ENCODE peak calls at places on chromosomes 6 and 20, in six cellular contexts. T is uterus, Z is H1, X is GM23248, G is IMR-90, J is heart left ventricle. H is an unnamed sample. For H3K4me1, the result is how much of the 10 kb centered on the place peaks cover.

GRCh38 chr20:17281478-17281877 is 54.6 kb downstream of the PCSK2 start:
- DNase-seq in T (no peak), Z (peak), X (peak), G (peak), J (no peak), H (no peak)

GRCh38 chr6:158538741-158539140 is 21.1 kb upstream of the TMEM181 start:
- DNase-seq in T (no peak), Z (no peak), X (no peak), G (no peak), J (no peak), H (no peak)

GRCh38 chr20:22949710-22950109 is 85.4 kb upstream of the SSTR4 start:
- DNase-seq in T (no peak), Z (no peak), X (no peak), G (no peak), J (no peak), H (no peak)

GRCh38 chr6:89984926-89985743 is 90.9 kb downstream of the GJA10 start:
- DNase-seq in T (no peak), Z (no peak), X (peak), G (peak), J (peak), H (no peak)

GRCh38 chr6:119676971-119677370 is 327.4 kb upstream of the MAN1A1 start:
- DNase-seq in T (no peak), Z (no peak), X (no peak), G (peak), J (no peak), H (no peak)

GRCh38 chr6:105310371-105310770 is 92.5 kb downstream of the PREP start:
- DNase-seq in T (no peak), Z (no peak), X (no peak), G (no peak), J (no peak), H (no peak)

GRCh38 chr6:13421425-13422057 is 65.9 kb downstream of the GFOD1 start:
- DNase-seq in T (no peak), Z (no peak), X (no peak), G (no peak), J (peak), H (no peak)

GRCh38 chr6:82270791-82271392 is 23.3 kb upstream of the IBTK start:
- DNase-seq in T (no peak), Z (no peak), X (peak), G (peak), J (no peak), H (no peak)

GRCh38 chr6:169097336-169098052 is 156.2 kb downstream of the THBS2 start:
- DNase-seq in T (no peak), Z (no peak), X (peak), G (peak), J (no peak), H (no peak)

GRCh38 chr6:100464910-100465700 is at the start of gene SIM1:
- DNase-seq in T (no peak), Z (peak), X (peak), G (peak), J (peak), H (peak)

GRCh38 chr6:108564178-108564577 is 3.5 kb downstream of the FOXO3 start:
- DNase-seq in T (no peak), Z (no peak), X (peak), G (peak), J (no peak), H (no peak)

GRCh38 chr6:148874698-148875293 is 128.0 kb downstream of the UST start:
- DNase-seq in T (no peak), Z (no peak), X (peak), G (no peak), J (peak), H (no peak)

GRCh38 chr6:90537027-90537426 is 49.8 kb downstream of the MAP3K7 start:
- DNase-seq in T (no peak), Z (no peak), X (peak), G (peak), J (no peak), H (no peak)

GRCh38 chr20:19026121-19026878 is 186.1 kb upstream of the SLC24A3 start:
- DNase-seq in T (peak), Z (peak), X (peak), G (no peak), J (peak), H (no peak)

GRCh38 chr6:94349227-94349626 is 929.9 kb upstream of the EPHA7 start:
- DNase-seq in T (no peak), Z (no peak), X (no peak), G (no peak), J (no peak), H (no peak)

GRCh38 chr6:16286151-16286522 is 47.8 kb downstream of the GMPR start:
- DNase-seq in T (peak), Z (peak), X (peak), G (peak), J (no peak), H (no peak)

GRCh38 chr20:56091635-56092180 is 86.4 kb upstream of the CBLN4 start:
- DNase-seq in T (no peak), Z (no peak), X (no peak), G (no peak), J (no peak), H (no peak)

GRCh38 chr6:16206595-16207037 is 31.8 kb upstream of the GMPR start:
- DNase-seq in T (peak), Z (peak), X (peak), G (peak), J (peak), H (no peak)

GRCh38 chr6:97215157-97215769 is 67.8 kb downstream of the MMS22L start:
- DNase-seq in T (no peak), Z (no peak), X (peak), G (peak), J (no peak), H (no peak)

GRCh38 chr6:33740204-33740608 is 6.5 kb downstream of the IP6K3 start:
- DNase-seq in T (no peak), Z (no peak), X (no peak), G (no peak), J (peak), H (no peak)

GRCh38 chr6:134506162-134506561 is 188.2 kb upstream of the SGK1 start:
- DNase-seq in T (no peak), Z (no peak), X (no peak), G (no peak), J (no peak), H (no peak)

GRCh38 chr20:21048841-21049273 is 57.3 kb downstream of the LINC00237 start:
- DNase-seq in T (no peak), Z (peak), X (peak), G (no peak), J (no peak), H (no peak)

GRCh38 chr20:46767127-46767761 is 57.8 kb downstream of the SLC2A10 start:
- DNase-seq in T (no peak), Z (peak), X (peak), G (peak), J (no peak), H (no peak)

GRCh38 chr20:44780226-44780625 is 30.1 kb downstream of the RIMS4 start:
- DNase-seq in T (no peak), Z (peak), X (peak), G (peak), J (no peak), H (no peak)

GRCh38 chr6:165931675-165932074 is 236.0 kb downstream of the TBXT start:
- DNase-seq in T (no peak), Z (no peak), X (no peak), G (no peak), J (no peak), H (no peak)

GRCh38 chr6:111626446-111626845 is 20.8 kb upstream of the TRAF3IP2 start:
- DNase-seq in T (peak), Z (no peak), X (peak), G (no peak), J (no peak), H (no peak)

GRCh38 chr6:111624391-111625098 is 18.9 kb upstream of the TRAF3IP2 start:
- DNase-seq in T (no peak), Z (no peak), X (no peak), G (peak), J (no peak), H (no peak)

GRCh38 chr6:111623046-111623718 is 17.5 kb upstream of the TRAF3IP2 start:
- DNase-seq in T (no peak), Z (no peak), X (no peak), G (no peak), J (no peak), H (no peak)

GRCh38 chr6:111625099-111625416 is 19.4 kb upstream of the TRAF3IP2 start:
- DNase-seq in T (no peak), Z (no peak), X (no peak), G (no peak), J (no peak), H (no peak)

DNA sequence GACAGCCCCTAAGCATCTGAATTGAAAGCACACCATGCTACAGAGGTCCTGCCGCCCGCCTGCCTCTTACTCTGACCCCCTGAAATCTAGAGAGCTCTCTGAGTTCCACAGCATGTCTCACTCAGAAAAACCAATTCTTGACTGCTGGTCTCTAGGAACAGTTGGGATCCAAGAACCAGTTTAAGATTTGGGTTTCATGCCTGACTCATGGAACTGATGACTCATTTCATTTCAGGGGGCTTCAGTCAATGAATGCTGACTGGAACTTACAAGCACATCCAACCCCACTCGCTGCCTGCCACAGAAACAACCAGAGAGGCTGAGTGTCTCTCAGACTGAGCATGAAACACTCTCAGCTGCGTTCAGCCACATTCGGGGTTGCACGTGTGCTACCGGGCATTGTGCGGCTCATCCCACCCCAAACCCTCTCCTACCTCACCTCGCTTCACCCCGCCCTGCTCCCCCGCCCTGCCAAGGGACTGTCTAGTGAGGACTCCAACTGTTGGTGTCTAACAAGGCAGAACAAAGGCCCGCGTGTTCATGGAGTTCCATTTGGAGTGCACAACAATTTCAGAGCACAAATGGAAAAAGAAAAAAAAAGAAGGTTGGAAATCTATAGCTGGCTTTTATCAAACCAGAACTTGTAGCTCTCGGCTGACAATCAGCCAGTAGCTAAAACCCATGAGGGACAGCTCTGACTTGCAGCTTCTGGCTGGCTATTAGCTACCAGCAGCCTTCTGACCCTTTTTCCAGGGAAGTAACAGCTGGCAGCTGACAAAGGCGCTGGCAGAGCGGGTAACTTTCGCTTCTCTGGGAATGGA is 20.0 kb upstream of the TRAF3IP2 start:
- DNase-seq in T (peak), Z (no peak), X (peak), G (peak), J (peak), H (peak)
- H3K4me3 ChIP-seq in T (peak), Z (no peak), X (peak), G (no peak), J (no peak), H (peak)

DNA sequence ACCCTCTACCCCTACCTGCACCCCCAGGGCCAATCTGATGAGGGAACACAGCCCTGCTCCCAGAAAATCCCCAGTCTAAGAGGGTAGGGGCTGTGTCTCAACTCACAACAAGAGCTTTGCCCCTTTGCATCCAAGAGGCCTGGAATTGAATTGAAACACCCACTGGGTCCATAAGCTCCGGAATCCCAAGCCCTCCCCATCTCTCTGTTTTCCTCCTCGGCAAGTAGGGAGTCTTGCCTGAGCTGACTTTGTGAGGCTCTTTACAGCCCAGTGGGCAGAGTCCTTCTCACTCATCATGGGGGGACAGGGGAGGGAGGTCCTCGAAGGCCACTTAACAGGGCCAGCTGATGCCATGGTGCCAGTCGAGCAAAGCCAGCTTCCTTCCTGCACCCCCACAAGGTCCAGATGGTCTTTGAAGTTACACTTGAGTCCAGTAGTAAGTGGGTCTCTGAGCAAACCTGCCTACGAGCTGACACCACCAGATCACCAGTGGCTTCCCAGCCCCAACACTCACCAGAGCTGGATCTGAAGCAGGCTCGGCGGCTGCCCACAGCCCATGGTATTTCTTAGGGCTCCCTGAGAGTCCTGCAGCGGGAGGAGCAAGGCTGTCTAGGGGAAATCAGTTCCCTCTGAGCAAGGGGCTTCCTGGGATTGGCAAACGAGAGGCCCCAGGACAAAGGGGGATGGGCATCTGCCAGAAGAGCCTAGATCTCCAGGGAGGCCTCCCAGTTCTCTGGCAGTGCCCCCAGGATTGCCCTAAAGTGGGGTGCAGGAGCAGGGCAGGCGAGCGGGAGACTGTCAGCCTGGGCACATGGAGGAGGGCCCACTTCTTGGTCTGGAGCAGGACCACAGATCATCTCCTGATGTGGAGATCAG is 144.5 kb downstream of the VEGFA start:
- DNase-seq in T (no peak), Z (no peak), X (no peak), G (no peak), J (no peak), H (no peak)
- H3K4me1 ChIP-seq in T (under half), Z (under half), X (under half), G (under half), J (under half), H (under half)

GRCh38 chr6:123972600-123973294 is 169.1 kb downstream of the NKAIN2 start:
- DNase-seq in T (no peak), Z (no peak), X (no peak), G (no peak), J (no peak), H (no peak)
- H3K27ac ChIP-seq in T (no peak), Z (no peak), X (no peak), G (no peak), J (no peak), H (no peak)

GRCh38 chr20:58694241-58695083 is 1.9 kb downstream of the NPEPL1 start:
- DNase-seq in T (no peak), Z (no peak), X (no peak), G (no peak), J (no peak), H (no peak)

GRCh38 chr20:58695084-58695722 is 2.6 kb downstream of the NPEPL1 start:
- DNase-seq in T (peak), Z (no peak), X (no peak), G (no peak), J (no peak), H (peak)

GRCh38 chr20:58691773-58692578 is 624 bp upstream of the NPEPL1 start:
- DNase-seq in T (peak), Z (peak), X (peak), G (no peak), J (peak), H (peak)

GRCh38 chr20:58692579-58693225 is at the start of gene NPEPL1:
- DNase-seq in T (peak), Z (peak), X (peak), G (peak), J (peak), H (peak)

GRCh38 chr20:58693226-58694006 is 816 bp downstream of the NPEPL1 start:
- DNase-seq in T (no peak), Z (peak), X (peak), G (no peak), J (no peak), H (peak)
- H3K4me3 ChIP-seq in T (peak), Z (peak), X (peak), G (peak), J (peak), H (peak)

H was measured in tibial artery.